ENCODE peak calls at places on chromosomes 12 and 14, in seven cellular contexts. F is trophoblast cell; H is MM.1S; Y is stimulated activated CD4-positive, alpha-beta T cell treated with anti-CD3 and anti-CD28 coated beads, Interleukin-12 subunit alpha, Interleukin-12 subunit beta, amount 100 ng/mL, for 48 hours; V is sciatic nerve; A is progenitor cell of endocrine pancreas; G is SW480. O is an unnamed sample.

GRCh38 chr14:58824796-58825195 is 187.0 kb downstream of the DACT1 start:
- DNase-seq in F (peak; percentile 82), H (no peak), Y (no peak), V (no peak), A (no peak), G (no peak), O (no peak)

GRCh38 chr12:102300824-102301461 is 103.3 kb upstream of the PMCH start:
- DNase-seq in F (peak; percentile 71), H (peak; percentile 80), Y (no peak), V (no peak), A (no peak), G (peak; percentile 8), O (peak; percentile 64)

GRCh38 chr12:8452976-8453616 is 2.7 kb upstream of the CLEC6A start:
- DNase-seq in F (peak; percentile 25), H (no peak), Y (no peak), V (no peak), A (no peak), G (no peak), O (no peak)

GRCh38 chr14:75088566-75089373 is 19.3 kb downstream of the ZC2HC1C start:
- DNase-seq in F (peak; percentile 82), H (peak; percentile 23), Y (peak; percentile 51), V (no peak), A (peak; percentile 37), G (peak; percentile 68), O (peak; percentile 74)

GRCh38 chr12:108729612-108730336 is 1.5 kb downstream of the CORO1C start:
- DNase-seq in F (no peak), H (no peak), Y (no peak), V (no peak), A (no peak), G (peak; percentile 85), O (peak; percentile 74)

GRCh38 chr12:79818856-79819255 is 116.0 kb downstream of the PPP1R12A start:
- DNase-seq in F (no peak), H (no peak), Y (no peak), V (no peak), A (no peak), G (no peak), O (peak; percentile 72)

GRCh38 chr12:128644664-128645296 is 179.0 kb downstream of the SLC15A4 start:
- DNase-seq in F (no peak), H (no peak), Y (peak; percentile 13), V (no peak), A (peak; percentile 56), G (peak; percentile 29), O (no peak)

GRCh38 chr14:55782166-55782565 is 202.2 kb downstream of the KTN1 start:
- DNase-seq in F (no peak), H (no peak), Y (no peak), V (no peak), A (no peak), G (no peak), O (peak; percentile 61)

GRCh38 chr14:71130491-71131179 is 223.4 kb downstream of the PCNX1 start:
- DNase-seq in F (peak; percentile 93), H (no peak), Y (no peak), V (no peak), A (no peak), G (peak; percentile 51), O (peak; percentile 85)

GRCh38 chr14:73623504-73623903 is 11.2 kb downstream of the ACOT6 start:
- DNase-seq in F (peak; percentile 44), H (no peak), Y (no peak), V (no peak), A (no peak), G (no peak), O (no peak)

GRCh38 chr14:100629696-100630095 is 42.5 kb upstream of the BEGAIN start:
- DNase-seq in F (no peak), H (no peak), Y (no peak), V (no peak), A (no peak), G (no peak), O (no peak)

GRCh38 chr12:85441740-85442139 is 161.7 kb downstream of the ALX1 start:
- DNase-seq in F (no peak), H (no peak), Y (no peak), V (no peak), A (no peak), G (no peak), O (peak; percentile 26)

GRCh38 chr12:24560867-24561266 is 388.0 kb downstream of the BCAT1 start:
- DNase-seq in F (no peak), H (no peak), Y (no peak), V (no peak), A (no peak), G (no peak), O (peak; percentile 5)

GRCh38 chr12:24034160-24034559 is 84.7 kb upstream of the SOX5 start:
- DNase-seq in F (no peak), H (no peak), Y (no peak), V (no peak), A (no peak), G (no peak), O (no peak)

GRCh38 chr14:23567186-23568020 is at the start of gene AP1G2:
- DNase-seq in F (peak; percentile 93), H (peak; percentile 77), Y (peak; percentile 82), V (peak; percentile 89), A (peak; percentile 75), G (peak; percentile 87), O (peak; percentile 84)

GRCh38 chr12:49784756-49785409 is 43.3 kb downstream of the NCKAP5L start:
- DNase-seq in F (peak; percentile 43), H (no peak), Y (no peak), V (no peak), A (no peak), G (no peak), O (peak; percentile 59)

GRCh38 chr14:21997300-21997699 is 323.7 kb upstream of the OR4E1 start:
- DNase-seq in F (peak; percentile 21), H (peak; percentile 59), Y (no peak), V (no peak), A (no peak), G (peak; percentile 38), O (no peak)